ENCODE peak calls at places on chromosomes 11 and 22, in five cellular contexts. V, S, G, B and Z are unnamed samples.
A peak's percentile ranks its signal among the peaks of the same experiment; 100 is the strongest.

GRCh38 chr11:17154409-17155159 is 53.2 kb downstream of the PIK3C2A start:
- DNase-seq in G (no peak), B (no peak), S (no peak), V (no peak), Z (no peak)

GRCh38 chr22:20236052-20236717 is 31.9 kb downstream of the RTN4R start:
- DNase-seq in S (no peak), B (no peak), V (no peak), G (no peak), Z (no peak)

GRCh38 chr11:130606181-130606580 is 157.7 kb downstream of the ADAMTS15 start:
- DNase-seq in S (no peak), B (no peak), G (no peak), V (no peak), Z (no peak)

GRCh38 chr22:39454385-39454871 is 2.4 kb upstream of the MGAT3 start:
- DNase-seq in V (no peak), S (no peak), G (no peak), B (peak; percentile 61), Z (peak; percentile 70)

GRCh38 chr22:49789289-49790141 is 38.2 kb downstream of the BRD1 start:
- DNase-seq in S (peak; percentile 45), V (no peak), G (peak; percentile 74), B (no peak), Z (no peak)

GRCh38 chr11:7696424-7696823 is 9.9 kb downstream of the OVCH2 start:
- DNase-seq in B (no peak), V (no peak), G (no peak), S (no peak), Z (no peak)

GRCh38 chr11:64744544-64745218 is 739 bp upstream of the RASGRP2 start:
- DNase-seq in G (no peak), S (no peak), V (no peak), B (no peak), Z (no peak)

GRCh38 chr11:117826360-117826635 is 1.8 kb upstream of the FXYD2 start:
- DNase-seq in V (no peak), B (no peak), S (no peak), G (no peak), Z (no peak)

GRCh38 chr11:35953081-35953480 is 9.2 kb downstream of the LDLRAD3 start:
- DNase-seq in G (no peak), B (no peak), V (no peak), S (no peak), Z (no peak)

GRCh38 chr22:38843716-38844660 is at the start of gene NPTXR:
- DNase-seq in S (peak; percentile 31), G (peak; percentile 63), V (peak; percentile 54), B (peak; percentile 85), Z (peak; percentile 64)

GRCh38 chr11:304061-304506 is 3.5 kb upstream of the IFITM2 start:
- DNase-seq in B (no peak), S (no peak), G (no peak), V (no peak), Z (no peak)

GRCh38 chr22:50189184-50189848 is 3.6 kb downstream of the TRABD start:
- DNase-seq in B (no peak), S (no peak), V (no peak), G (no peak), Z (no peak)

GRCh38 chr11:73249858-73250773 is 22.0 kb upstream of the P2RY6 start:
- DNase-seq in S (no peak), B (peak; percentile 42), V (no peak), G (no peak), Z (peak; percentile 21)

GRCh38 chr11:2201542-2201941 is 29.9 kb upstream of the TH start:
- DNase-seq in G (no peak), B (no peak), S (no peak), V (no peak), Z (no peak)

GRCh38 chr11:20336056-20336455 is 27.5 kb upstream of the HTATIP2 start:
- DNase-seq in G (no peak), B (no peak), V (no peak), S (no peak), Z (no peak)

GRCh38 chr11:65619281-65619928 is 3.8 kb downstream of the PCNX3 start:
- DNase-seq in B (no peak), V (no peak), G (no peak), S (no peak), Z (no peak)

GRCh38 chr22:24758164-24758799 is 16.2 kb downstream of the PIWIL3 start:
- DNase-seq in V (peak; percentile 53), G (peak; percentile 61), S (peak; percentile 60), B (peak; percentile 72), Z (no peak)

GRCh38 chr11:23497040-23497439 is 636.8 kb upstream of the CCDC179 start:
- DNase-seq in B (no peak), S (no peak), G (no peak), V (no peak), Z (no peak)

GRCh38 chr11:23502389-23502788 is 642.1 kb upstream of the CCDC179 start:
- DNase-seq in V (no peak), G (no peak), B (no peak), S (no peak), Z (no peak)

GRCh38 chr11:23502821-23503220 is 642.5 kb upstream of the CCDC179 start:
- DNase-seq in V (no peak), S (peak; percentile 43), B (no peak), G (no peak), Z (no peak)
- H3K14ac ChIP-seq in V (no peak overlapping the region), S (peak overlapping the region; percentile 39), B (no peak overlapping the region), G (no peak overlapping the region), Z (no peak overlapping the region)

GRCh38 chr11:34647532-34647931 is 26.6 kb downstream of the EHF start:
- DNase-seq in V (no peak), G (no peak), B (no peak), S (peak; percentile 5), Z (no peak)
- H2AFZ ChIP-seq in V (no peak overlapping the region), G (no peak overlapping the region), B (no peak overlapping the region), S (peak overlapping the region; percentile 85), Z (no peak overlapping the region)

GRCh38 chr22:32380991-32381390 is 23.3 kb downstream of the RFPL3 start:
- DNase-seq in B (no peak), V (no peak), G (no peak), S (peak; percentile 27), Z (no peak)

GRCh38 chr22:32375678-32376450 is 18.2 kb downstream of the RFPL3 start:
- DNase-seq in V (no peak), B (peak; percentile 87), S (no peak), G (no peak), Z (no peak)

GRCh38 chr22:32378703-32379272 is 21.1 kb downstream of the RFPL3 start:
- DNase-seq in B (peak; percentile 25), S (peak; percentile 18), G (peak; percentile 47), V (peak; percentile 53), Z (peak; percentile 81)

DNA sequence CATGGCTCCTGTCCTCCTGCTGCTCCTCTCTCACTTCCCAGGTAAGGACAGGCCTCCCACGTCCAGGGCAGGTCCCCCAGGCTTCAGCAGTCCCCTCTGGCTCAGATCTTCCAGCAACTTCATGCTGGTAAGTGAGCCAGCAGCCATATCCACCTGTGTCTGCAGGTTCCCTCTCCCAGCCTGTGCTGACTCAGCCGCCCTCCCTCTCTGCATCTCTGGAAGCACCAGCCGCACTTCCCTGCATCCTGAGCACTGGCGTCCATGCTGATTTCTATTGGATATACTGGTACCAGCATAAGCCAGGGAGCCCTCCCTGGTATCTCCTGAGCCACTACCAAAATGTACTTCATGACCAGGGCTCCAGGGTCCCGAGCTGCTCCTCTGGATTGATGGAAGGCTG is 19.0 kb downstream of the RFPL3 start:
- DNase-seq in S (no peak), B (peak; percentile 87), V (no peak), G (no peak), Z (no peak)
- H3K14ac ChIP-seq in S (no peak overlapping the region), B (no peak overlapping the region), V (no peak overlapping the region), G (no peak overlapping the region), Z (no peak overlapping the region)

DNA sequence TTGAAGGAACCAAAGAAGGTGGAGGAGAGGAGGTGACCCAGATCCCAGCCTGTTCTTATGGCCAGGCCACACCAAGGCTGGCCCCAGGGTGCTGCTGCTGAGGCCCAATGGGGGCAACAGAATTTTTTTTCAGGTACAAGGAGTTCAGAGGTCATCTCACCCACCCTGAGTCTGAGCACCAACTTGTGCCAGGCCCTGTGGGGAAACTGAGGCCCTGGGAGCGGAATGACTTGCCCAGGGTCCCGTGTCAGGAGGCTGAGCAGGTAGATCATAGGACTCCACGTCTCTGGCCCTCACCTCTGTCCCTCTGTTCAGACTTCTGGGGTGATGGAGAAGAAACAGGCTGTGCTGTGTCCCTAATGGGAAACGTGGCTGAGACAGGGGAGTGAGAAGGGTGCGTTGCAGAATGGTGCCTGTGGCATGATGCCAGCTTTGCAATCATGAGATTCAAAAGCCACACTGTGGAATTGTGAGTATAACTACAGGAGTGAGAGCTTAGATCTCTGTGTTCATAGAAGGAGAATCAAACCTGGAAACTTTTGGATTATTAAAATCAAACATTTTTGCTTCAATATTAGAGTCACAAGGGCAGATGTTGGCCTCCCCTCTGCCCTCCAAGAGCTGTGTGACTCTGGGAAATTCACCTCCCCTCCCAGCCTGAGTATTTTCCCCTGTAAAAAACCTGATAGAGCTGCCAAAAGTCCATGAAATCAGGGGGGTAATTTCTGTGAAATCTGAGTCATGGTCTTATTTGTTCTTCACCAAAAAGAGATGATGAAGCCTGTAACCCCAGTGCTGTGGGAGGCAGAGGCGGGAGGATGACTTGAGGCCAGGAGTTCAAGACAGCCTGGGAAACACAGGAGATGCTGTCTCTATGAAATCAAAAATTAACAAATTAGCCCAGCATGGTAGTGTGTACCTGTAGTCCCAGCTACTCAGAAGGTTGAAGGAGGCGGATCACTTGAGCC is 874 bp downstream of the APOL1 start:
- DNase-seq in S (no peak), G (no peak), V (no peak), B (no peak), Z (peak; percentile 9)
- H2AFZ ChIP-seq in S (no peak overlapping the region), G (no peak overlapping the region), V (peak overlapping the region; percentile 49), B (no peak overlapping the region), Z (no peak overlapping the region)